ENCODE peak calls at places on chromosomes 2 and 18, in four cellular contexts. One of them, this sample, is unnamed.

GRCh38 chr2:29580223-29580622 is 341.2 kb downstream of the ALK start:
- DNase-seq in T follicular helper cell: no peak
- DNase-seq in fibroblast of the conjunctiva: no peak
- DNase-seq in activated gamma-delta T cell: no peak
- DNase-seq in this sample: no peak

GRCh38 chr2:241907171-241907570 is 37.6 kb downstream of the RTP5 start:
- DNase-seq in T follicular helper cell: no peak
- DNase-seq in activated gamma-delta T cell: no peak
- DNase-seq in fibroblast of the conjunctiva: no peak
- DNase-seq in this sample: no peak

GRCh38 chr18:48790869-48791635 is 159.7 kb downstream of the SMAD7 start:
- DNase-seq in T follicular helper cell: no peak
- DNase-seq in activated gamma-delta T cell: no peak
- DNase-seq in fibroblast of the conjunctiva: no peak
- DNase-seq in this sample: no peak

GRCh38 chr2:195998070-195998469 is 70.6 kb downstream of the DNAH7 start:
- DNase-seq in T follicular helper cell: no peak
- DNase-seq in activated gamma-delta T cell: no peak
- DNase-seq in fibroblast of the conjunctiva: no peak
- DNase-seq in this sample: no peak

GRCh38 chr18:46596119-46596518 is 60.9 kb downstream of the LOXHD1 start:
- DNase-seq in fibroblast of the conjunctiva: no peak
- DNase-seq in T follicular helper cell: no peak
- DNase-seq in activated gamma-delta T cell: no peak
- DNase-seq in this sample: no peak

GRCh38 chr2:199458017-199458805 is 472 bp upstream of the SATB2 start:
- DNase-seq in fibroblast of the conjunctiva: no peak
- DNase-seq in T follicular helper cell: no peak
- DNase-seq in activated gamma-delta T cell: no peak
- DNase-seq in this sample: no peak

GRCh38 chr2:54577035-54577434 is 120.9 kb downstream of the SPTBN1 start:
- DNase-seq in T follicular helper cell: no peak
- DNase-seq in activated gamma-delta T cell: no peak
- DNase-seq in fibroblast of the conjunctiva: no peak
- DNase-seq in this sample: no peak

GRCh38 chr2:54691439-54692135 is 31.9 kb upstream of the EML6 start:
- DNase-seq in activated gamma-delta T cell: no peak
- DNase-seq in fibroblast of the conjunctiva: no peak
- DNase-seq in T follicular helper cell: no peak
- DNase-seq in this sample: no peak

GRCh38 chr18:36650906-36651305 is 177.9 kb downstream of the TPGS2 start:
- DNase-seq in activated gamma-delta T cell: no peak
- DNase-seq in fibroblast of the conjunctiva: no peak
- DNase-seq in T follicular helper cell: no peak
- DNase-seq in this sample: no peak

GRCh38 chr2:69946351-69947077 is 14.9 kb downstream of the ASPRV1 start:
- DNase-seq in fibroblast of the conjunctiva: no peak
- DNase-seq in activated gamma-delta T cell: no peak
- DNase-seq in T follicular helper cell: peak; percentile 25
- DNase-seq in this sample: peak; percentile 21

GRCh38 chr2:164841719-164842623 is at the start of gene COBLL1:
- DNase-seq in fibroblast of the conjunctiva: no peak
- DNase-seq in activated gamma-delta T cell: peak; percentile 6
- DNase-seq in T follicular helper cell: no peak
- DNase-seq in this sample: peak; percentile 43

GRCh38 chr2:47904903-47905453 is 1.3 kb downstream of the FBXO11 start:
- DNase-seq in fibroblast of the conjunctiva: no peak
- DNase-seq in T follicular helper cell: peak; percentile 12
- DNase-seq in activated gamma-delta T cell: no peak
- DNase-seq in this sample: no peak

GRCh38 chr2:64866797-64867196 is 122.4 kb upstream of the SLC1A4 start:
- DNase-seq in fibroblast of the conjunctiva: peak; percentile 96
- DNase-seq in activated gamma-delta T cell: no peak
- DNase-seq in T follicular helper cell: no peak
- DNase-seq in this sample: peak; percentile 94

GRCh38 chr2:65710356-65710755 is 278.0 kb upstream of the SPRED2 start:
- DNase-seq in activated gamma-delta T cell: no peak
- DNase-seq in T follicular helper cell: no peak
- DNase-seq in fibroblast of the conjunctiva: no peak
- DNase-seq in this sample: no peak

GRCh38 chr2:151051584-151052220 is 210.0 kb downstream of the RBM43 start:
- DNase-seq in activated gamma-delta T cell: no peak
- DNase-seq in fibroblast of the conjunctiva: peak; percentile 46
- DNase-seq in T follicular helper cell: no peak
- DNase-seq in this sample: no peak

GRCh38 chr2:217062774-217063173 is 202.9 kb upstream of the TNP1 start:
- DNase-seq in T follicular helper cell: no peak
- DNase-seq in fibroblast of the conjunctiva: no peak
- DNase-seq in activated gamma-delta T cell: no peak
- DNase-seq in this sample: no peak

GRCh38 chr2:216534809-216535208 is 36.2 kb downstream of the RPL37A start:
- DNase-seq in T follicular helper cell: no peak
- DNase-seq in activated gamma-delta T cell: no peak
- DNase-seq in fibroblast of the conjunctiva: no peak
- DNase-seq in this sample: no peak

GRCh38 chr2:72037322-72037721 is 110.3 kb downstream of the CYP26B1 start:
- DNase-seq in activated gamma-delta T cell: no peak
- DNase-seq in fibroblast of the conjunctiva: no peak
- DNase-seq in T follicular helper cell: no peak
- DNase-seq in this sample: no peak

GRCh38 chr2:74080346-74080745 is 67.4 kb downstream of the BOLA3 start:
- DNase-seq in fibroblast of the conjunctiva: no peak
- DNase-seq in activated gamma-delta T cell: no peak
- DNase-seq in T follicular helper cell: no peak
- DNase-seq in this sample: no peak

GRCh38 chr2:150919899-150920298 is 341.8 kb downstream of the RBM43 start:
- DNase-seq in activated gamma-delta T cell: no peak
- DNase-seq in fibroblast of the conjunctiva: no peak
- DNase-seq in T follicular helper cell: no peak
- DNase-seq in this sample: no peak

GRCh38 chr2:207772081-207772843 is 2.6 kb upstream of the FZD5 start:
- DNase-seq in T follicular helper cell: no peak
- DNase-seq in fibroblast of the conjunctiva: no peak
- DNase-seq in activated gamma-delta T cell: no peak
- DNase-seq in this sample: no peak

GRCh38 chr2:8876628-8877027 is 39.2 kb upstream of the KIDINS220 start:
- DNase-seq in fibroblast of the conjunctiva: no peak
- DNase-seq in T follicular helper cell: no peak
- DNase-seq in activated gamma-delta T cell: no peak
- DNase-seq in this sample: no peak

GRCh38 chr18:41643427-41643826 is 311.6 kb upstream of the PIK3C3 start:
- DNase-seq in T follicular helper cell: no peak
- DNase-seq in fibroblast of the conjunctiva: no peak
- DNase-seq in activated gamma-delta T cell: no peak
- DNase-seq in this sample: no peak

GRCh38 chr2:202377308-202377736 is 1.2 kb downstream of the BMPR2 start:
- DNase-seq in activated gamma-delta T cell: no peak
- DNase-seq in fibroblast of the conjunctiva: no peak
- DNase-seq in T follicular helper cell: no peak
- DNase-seq in this sample: no peak